ENCODE peak calls at places on chromosomes 1 and 21, in six cellular contexts. One of them, this sample, is unnamed.
A peak's percentile ranks its signal among the peaks of the same experiment; 100 is the strongest.

GRCh38 chr1:217494767-217495166 is 136.1 kb downstream of the GPATCH2 start:
- DNase-seq in HepG2: no peak
- DNase-seq in IMR-90: no peak
- DNase-seq in K562: no peak
- DNase-seq in A549: no peak
- DNase-seq in GM12878: peak; percentile 26
- DNase-seq in this sample: no peak

GRCh38 chr1:38015978-38016640 is 3.6 kb downstream of the UTP11 start:
- DNase-seq in HepG2: no peak
- DNase-seq in IMR-90: peak; percentile 35
- DNase-seq in K562: no peak
- DNase-seq in A549: no peak
- DNase-seq in GM12878: no peak
- DNase-seq in this sample: no peak

GRCh38 chr1:241271427-241271826 is 85.6 kb downstream of the RGS7 start:
- DNase-seq in HepG2: no peak
- DNase-seq in IMR-90: no peak
- DNase-seq in K562: no peak
- DNase-seq in A549: no peak
- DNase-seq in GM12878: no peak
- DNase-seq in this sample: no peak

GRCh38 chr1:92784051-92784638 is 763 bp downstream of the EVI5 start:
- DNase-seq in HepG2: peak; percentile 9
- DNase-seq in IMR-90: peak; percentile 61
- DNase-seq in K562: peak; percentile 20
- DNase-seq in A549: peak; percentile 20
- DNase-seq in GM12878: peak; percentile 32
- DNase-seq in this sample: peak; percentile 25

GRCh38 chr21:31728952-31729351 is 3.0 kb downstream of the SCAF4 start:
- DNase-seq in HepG2: no peak
- DNase-seq in IMR-90: peak; percentile 25
- DNase-seq in K562: no peak
- DNase-seq in A549: no peak
- DNase-seq in GM12878: no peak
- DNase-seq in this sample: no peak

GRCh38 chr1:209732725-209733124 is 23.1 kb upstream of the TRAF3IP3 start:
- DNase-seq in HepG2: no peak
- DNase-seq in IMR-90: no peak
- DNase-seq in K562: no peak
- DNase-seq in A549: no peak
- DNase-seq in GM12878: no peak
- DNase-seq in this sample: no peak

GRCh38 chr1:177705839-177706238 is 264.0 kb downstream of the SEC16B start:
- DNase-seq in HepG2: no peak
- DNase-seq in IMR-90: no peak
- DNase-seq in K562: no peak
- DNase-seq in A549: no peak
- DNase-seq in GM12878: no peak
- DNase-seq in this sample: no peak

GRCh38 chr1:237672748-237673147 is 218.0 kb downstream of the ZP4 start:
- DNase-seq in HepG2: no peak
- DNase-seq in IMR-90: no peak
- DNase-seq in K562: no peak
- DNase-seq in A549: peak; percentile 36
- DNase-seq in GM12878: no peak
- DNase-seq in this sample: no peak

GRCh38 chr1:186050360-186050759 is 316.2 kb downstream of the HMCN1 start:
- DNase-seq in HepG2: no peak
- DNase-seq in IMR-90: peak; percentile 43
- DNase-seq in K562: no peak
- DNase-seq in A549: no peak
- DNase-seq in GM12878: no peak
- DNase-seq in this sample: no peak

GRCh38 chr1:168301664-168302320 is 21.1 kb downstream of the TBX19 start:
- DNase-seq in HepG2: peak; percentile 6
- DNase-seq in IMR-90: peak; percentile 61
- DNase-seq in K562: no peak
- DNase-seq in A549: peak; percentile 92
- DNase-seq in GM12878: no peak
- DNase-seq in this sample: no peak

GRCh38 chr1:207151920-207152319 is 47.9 kb downstream of the C4BPA start:
- DNase-seq in HepG2: no peak
- DNase-seq in IMR-90: no peak
- DNase-seq in K562: no peak
- DNase-seq in A549: no peak
- DNase-seq in GM12878: no peak
- DNase-seq in this sample: no peak

GRCh38 chr1:62536865-62537264 is 60.5 kb upstream of the ANGPTL3 start:
- DNase-seq in HepG2: no peak
- DNase-seq in IMR-90: no peak
- DNase-seq in K562: no peak
- DNase-seq in A549: no peak
- DNase-seq in GM12878: no peak
- DNase-seq in this sample: no peak

GRCh38 chr1:191752342-191752741 is 405.9 kb upstream of the RGS18 start:
- DNase-seq in HepG2: no peak
- DNase-seq in IMR-90: no peak
- DNase-seq in K562: no peak
- DNase-seq in A549: peak; percentile 7
- DNase-seq in GM12878: no peak
- DNase-seq in this sample: no peak

GRCh38 chr1:204255225-204255624 is 41.4 kb upstream of the GOLT1A start:
- DNase-seq in HepG2: no peak
- DNase-seq in IMR-90: no peak
- DNase-seq in K562: no peak
- DNase-seq in A549: no peak
- DNase-seq in GM12878: no peak
- DNase-seq in this sample: peak; percentile 49

GRCh38 chr1:56000424-56000823 is 578.9 kb downstream of the PLPP3 start:
- DNase-seq in HepG2: no peak
- DNase-seq in IMR-90: no peak
- DNase-seq in K562: no peak
- DNase-seq in A549: no peak
- DNase-seq in GM12878: no peak
- DNase-seq in this sample: no peak

GRCh38 chr1:55997550-55997949 is 581.8 kb downstream of the PLPP3 start:
- DNase-seq in HepG2: no peak
- DNase-seq in IMR-90: peak; percentile 49
- DNase-seq in K562: no peak
- DNase-seq in A549: no peak
- DNase-seq in GM12878: no peak
- DNase-seq in this sample: no peak

GRCh38 chr1:56002272-56002671 is 577.1 kb downstream of the PLPP3 start:
- DNase-seq in HepG2: no peak
- DNase-seq in IMR-90: no peak
- DNase-seq in K562: no peak
- DNase-seq in A549: no peak
- DNase-seq in GM12878: no peak
- DNase-seq in this sample: no peak
- TF ChIP-seq BHLHE40 in HepG2: no peak
- TF ChIP-seq BHLHE40 in IMR-90: no peak
- TF ChIP-seq BHLHE40 in K562: no peak
- TF ChIP-seq BHLHE40 in A549: no peak
- TF ChIP-seq BHLHE40 in GM12878: no peak
- TF ChIP-seq BHLHE40 in this sample: no peak

GRCh38 chr1:201551877-201552731 is 13.2 kb downstream of the NAV1 start:
- DNase-seq in HepG2: no peak
- DNase-seq in IMR-90: peak; percentile 93
- DNase-seq in K562: peak; percentile 61
- DNase-seq in A549: peak; percentile 69
- DNase-seq in GM12878: no peak
- DNase-seq in this sample: no peak
- TF ChIP-seq BHLHE40 in HepG2: no peak
- TF ChIP-seq BHLHE40 in IMR-90: no peak
- TF ChIP-seq BHLHE40 in K562: no peak
- TF ChIP-seq BHLHE40 in A549: no peak
- TF ChIP-seq BHLHE40 in GM12878: no peak
- TF ChIP-seq BHLHE40 in this sample: no peak

GRCh38 chr1:3669971-3670431 is 17.7 kb downstream of the TP73 start:
- DNase-seq in HepG2: no peak
- DNase-seq in IMR-90: no peak
- DNase-seq in K562: no peak
- DNase-seq in A549: no peak
- DNase-seq in GM12878: no peak
- DNase-seq in this sample: no peak

GRCh38 chr1:3668148-3668547 is 15.8 kb downstream of the TP73 start:
- DNase-seq in HepG2: no peak
- DNase-seq in IMR-90: no peak
- DNase-seq in K562: no peak
- DNase-seq in A549: no peak
- DNase-seq in GM12878: no peak
- DNase-seq in this sample: no peak

GRCh38 chr1:3669421-3669821 is 17.1 kb downstream of the TP73 start:
- DNase-seq in HepG2: no peak
- DNase-seq in IMR-90: no peak
- DNase-seq in K562: no peak
- DNase-seq in A549: no peak
- DNase-seq in GM12878: no peak
- DNase-seq in this sample: no peak

GRCh38 chr1:3670823-3671251 is 18.5 kb downstream of the TP73 start:
- DNase-seq in HepG2: no peak
- DNase-seq in IMR-90: no peak
- DNase-seq in K562: no peak
- DNase-seq in A549: no peak
- DNase-seq in GM12878: no peak
- DNase-seq in this sample: no peak

DNA sequence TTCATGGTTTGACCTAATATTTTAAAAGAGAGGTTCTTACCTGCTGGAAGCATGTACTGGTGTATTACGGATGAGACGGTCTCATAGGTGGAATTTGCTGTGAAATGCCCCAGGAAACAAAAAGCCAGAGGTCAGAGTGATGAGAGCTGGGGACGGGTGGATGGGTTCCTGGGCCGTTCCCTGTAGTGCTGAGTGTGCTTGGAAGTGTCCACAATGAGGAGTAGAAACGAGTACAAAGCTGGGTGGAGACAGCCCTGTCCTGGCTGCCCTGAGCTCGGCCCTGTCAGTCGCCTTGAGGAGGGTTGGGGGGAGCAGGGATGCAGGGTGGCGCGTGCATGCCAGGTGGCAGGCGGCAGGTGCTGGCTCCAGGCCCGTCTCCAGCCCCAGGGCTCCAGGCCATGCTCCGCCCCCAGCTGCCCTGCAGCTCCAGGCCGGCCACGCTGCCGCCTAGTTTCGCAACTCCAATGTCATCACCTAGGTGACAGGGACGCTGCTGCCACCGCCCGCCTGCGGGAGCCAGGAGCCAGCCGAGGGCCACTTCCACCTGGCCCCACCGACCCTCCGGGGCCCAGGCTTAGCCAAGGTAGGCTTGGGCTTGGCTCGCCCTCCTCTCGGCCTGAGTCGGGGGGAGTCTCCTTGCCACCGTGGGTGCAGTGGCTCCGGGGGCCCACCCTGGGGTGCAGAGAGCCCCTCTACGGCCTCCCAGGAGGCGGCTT is 16.4 kb downstream of the TP73 start:
- DNase-seq in HepG2: peak; percentile 82
- DNase-seq in IMR-90: no peak
- DNase-seq in K562: peak; percentile 68
- DNase-seq in A549: peak; percentile 32
- DNase-seq in GM12878: no peak
- DNase-seq in this sample: no peak
- TF ChIP-seq BHLHE40 in HepG2: no peak
- TF ChIP-seq BHLHE40 in IMR-90: no peak
- TF ChIP-seq BHLHE40 in K562: peak; percentile 42
- TF ChIP-seq BHLHE40 in A549: no peak
- TF ChIP-seq BHLHE40 in GM12878: no peak
- TF ChIP-seq BHLHE40 in this sample: no peak

DNA sequence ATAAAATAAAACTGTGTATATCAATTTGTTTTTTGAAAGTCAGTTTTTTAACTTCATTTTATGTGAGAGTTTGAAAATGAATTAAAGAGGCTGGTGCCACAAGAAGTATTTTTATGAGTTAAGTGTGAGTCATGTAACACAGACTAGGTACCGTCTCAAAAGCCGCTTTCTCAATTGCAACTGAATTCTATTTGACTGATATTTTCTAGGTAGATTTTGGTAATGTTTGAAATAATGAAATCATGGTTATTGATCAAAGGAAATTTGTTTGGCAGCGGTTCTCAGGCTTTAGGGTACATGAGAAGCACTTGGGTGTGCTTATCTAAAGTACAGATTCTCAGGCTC is 4.6 kb downstream of the SNX27 start:
- DNase-seq in HepG2: no peak
- DNase-seq in IMR-90: peak; percentile 52
- DNase-seq in K562: no peak
- DNase-seq in A549: no peak
- DNase-seq in GM12878: no peak
- DNase-seq in this sample: no peak
- TF ChIP-seq BHLHE40 in HepG2: no peak
- TF ChIP-seq BHLHE40 in IMR-90: no peak
- TF ChIP-seq BHLHE40 in K562: no peak
- TF ChIP-seq BHLHE40 in A549: no peak
- TF ChIP-seq BHLHE40 in GM12878: no peak
- TF ChIP-seq BHLHE40 in this sample: no peak

GRCh38 chr1:51966559-51966958 is 23.9 kb downstream of the RAB3B start:
- DNase-seq in HepG2: no peak
- DNase-seq in IMR-90: no peak
- DNase-seq in K562: no peak
- DNase-seq in A549: no peak
- DNase-seq in GM12878: no peak
- DNase-seq in this sample: no peak
- TF ChIP-seq BHLHE40 in HepG2: no peak
- TF ChIP-seq BHLHE40 in IMR-90: no peak
- TF ChIP-seq BHLHE40 in K562: no peak
- TF ChIP-seq BHLHE40 in A549: no peak
- TF ChIP-seq BHLHE40 in GM12878: no peak
- TF ChIP-seq BHLHE40 in this sample: no peak

DNA sequence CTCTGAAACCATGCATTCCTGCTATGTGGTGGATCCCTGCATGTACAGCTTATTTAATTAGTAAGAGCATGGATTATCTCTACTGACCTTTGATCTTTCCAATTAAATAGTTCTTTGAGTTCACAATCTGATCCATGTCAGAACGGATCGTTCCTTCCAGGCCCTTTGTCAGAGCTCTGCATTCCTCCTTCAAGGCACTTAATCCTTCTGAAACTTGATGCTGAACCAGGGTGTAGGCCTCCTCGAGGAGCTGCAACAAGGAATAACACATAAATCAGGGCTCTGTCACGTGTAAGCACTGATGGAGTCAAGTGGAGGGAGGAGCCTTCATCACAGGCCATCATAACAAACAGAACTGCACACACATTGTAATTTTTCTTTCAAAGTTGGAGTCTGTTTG is 68.4 kb upstream of the EDEM3 start:
- DNase-seq in HepG2: no peak
- DNase-seq in IMR-90: peak; percentile 10
- DNase-seq in K562: no peak
- DNase-seq in A549: no peak
- DNase-seq in GM12878: no peak
- DNase-seq in this sample: peak; percentile 57
- TF ChIP-seq BHLHE40 in HepG2: no peak
- TF ChIP-seq BHLHE40 in IMR-90: no peak
- TF ChIP-seq BHLHE40 in K562: no peak
- TF ChIP-seq BHLHE40 in A549: no peak
- TF ChIP-seq BHLHE40 in GM12878: no peak
- TF ChIP-seq BHLHE40 in this sample: no peak